ENCODE peak calls at places on chromosomes 16 and 17, in ten cellular contexts. A is astrocyte; S is A549; Y is H1; T is adrenal gland; M is SK-N-SH; L is kidney; N is IMR-90; P is body of pancreas; I is CD8-positive, alpha-beta T cell. Z is an unnamed sample.
A peak's percentile ranks its signal among the peaks of the same experiment; 100 is the strongest.

GRCh38 chr17:75152971-75153853 is 1.1 kb downstream of the JPT1 start:
- DNase-seq in L (no peak), P (peak; percentile 18), M (peak; percentile 72), T (no peak), A (no peak), S (peak; percentile 70), I (peak; percentile 21), N (peak; percentile 28), Y (no peak), Z (peak; percentile 30)

GRCh38 chr17:19940722-19941464 is 36.7 kb downstream of the AKAP10 start:
- DNase-seq in M (no peak), S (no peak), T (no peak), I (no peak), L (no peak), A (peak; percentile 74), P (no peak), N (peak; percentile 48), Y (no peak), Z (no peak)

GRCh38 chr16:50305441-50306061 is 39.2 kb downstream of the ADCY7 start:
- DNase-seq in M (peak; percentile 23), T (no peak), A (no peak), I (no peak), S (no peak), P (no peak), Y (no peak), L (peak; percentile 53), N (no peak), Z (peak; percentile 54)

GRCh38 chr16:3948378-3948995 is 68.0 kb upstream of the CREBBP start:
- DNase-seq in A (no peak), L (no peak), M (no peak), P (no peak), S (no peak), T (no peak), Y (no peak), N (no peak), I (no peak), Z (no peak)

GRCh38 chr17:31499771-31500554 is 108.5 kb downstream of the RAB11FIP4 start:
- DNase-seq in P (peak; percentile 71), N (peak; percentile 22), M (peak; percentile 81), S (no peak), T (no peak), A (peak; percentile 61), Y (peak; percentile 58), I (no peak), L (peak; percentile 94), Z (peak; percentile 78)

GRCh38 chr17:3712811-3713463 is 10.8 kb upstream of the HASPIN start:
- DNase-seq in T (no peak), N (no peak), Y (no peak), S (no peak), M (no peak), A (peak; percentile 24), L (no peak), P (no peak), I (no peak), Z (no peak)

GRCh38 chr16:63289834-63290460 is 1253.7 kb upstream of the CDH8 start:
- DNase-seq in T (peak; percentile 30), I (no peak), S (peak; percentile 4), M (peak; percentile 48), A (no peak), N (no peak), L (no peak), P (peak; percentile 49), Y (peak; percentile 77), Z (peak; percentile 23)

GRCh38 chr17:63140255-63140654 is 174.2 kb downstream of the TANC2 start:
- DNase-seq in Y (no peak), L (no peak), T (peak; percentile 26), I (no peak), A (peak; percentile 5), N (peak; percentile 58), S (no peak), P (peak; percentile 33), M (no peak), Z (no peak)

GRCh38 chr17:55285340-55286301 is 20.9 kb downstream of the HLF start:
- DNase-seq in I (no peak), M (no peak), Y (no peak), N (peak; percentile 68), P (peak; percentile 86), S (no peak), L (peak; percentile 95), T (peak; percentile 88), A (peak; percentile 27), Z (peak; percentile 97)

GRCh38 chr16:87043273-87044030 is 273.7 kb downstream of the C16orf95 start:
- DNase-seq in P (peak; percentile 35), A (peak; percentile 74), T (no peak), I (no peak), S (no peak), L (peak; percentile 57), M (no peak), Y (no peak), N (peak; percentile 64), Z (no peak)

GRCh38 chr16:57622361-57623250 is 5.8 kb upstream of the ADGRG1 start:
- DNase-seq in N (no peak), M (no peak), T (no peak), I (no peak), Y (no peak), S (no peak), A (no peak), L (peak; percentile 89), P (no peak), Z (no peak)

GRCh38 chr16:57621521-57622268 is 6.7 kb upstream of the ADGRG1 start:
- DNase-seq in I (no peak), L (peak; percentile 69), S (no peak), P (no peak), M (no peak), A (no peak), T (no peak), N (no peak), Y (no peak), Z (peak; percentile 9)

GRCh38 chr16:57624044-57624688 is 4.3 kb upstream of the ADGRG1 start:
- DNase-seq in P (no peak), I (no peak), M (no peak), Y (no peak), T (no peak), N (peak; percentile 42), A (no peak), L (peak; percentile 46), S (no peak), Z (no peak)

GRCh38 chr16:57624806-57625500 is 3.5 kb upstream of the ADGRG1 start:
- DNase-seq in N (no peak), Y (no peak), A (no peak), I (no peak), S (no peak), P (no peak), L (peak; percentile 46), T (peak; percentile 34), M (no peak), Z (no peak)

GRCh38 chr16:57623251-57624043 is 5.0 kb upstream of the ADGRG1 start:
- DNase-seq in M (no peak), P (peak; percentile 70), I (no peak), A (peak; percentile 58), L (peak; percentile 91), N (peak; percentile 52), T (peak; percentile 65), S (peak; percentile 47), Y (peak; percentile 64), Z (peak; percentile 27)
- H3K4me1 ChIP-seq in M (peaks cover 28% of the 10 kb centered on the region), P (peaks cover 77% of the 10 kb centered on the region), I (peaks cover 3% of the 10 kb centered on the region), A (peaks cover 36% of the 10 kb centered on the region), L (peaks cover 77% of the 10 kb centered on the region), N (peaks cover 27% of the 10 kb centered on the region), T (peaks cover 38% of the 10 kb centered on the region), S (peaks cover 98% of the 10 kb centered on the region), Y (no peaks in the 10 kb centered on the region), Z (peaks cover 8% of the 10 kb centered on the region)

GRCh38 chr16:31213342-31213741 is 577 bp upstream of the TRIM72 start:
- DNase-seq in Y (no peak), A (no peak), T (no peak), I (no peak), N (no peak), P (no peak), L (no peak), M (no peak), S (no peak), Z (no peak)

GRCh38 chr16:31216116-31216469 is 842 bp downstream of the PYDC1 start:
- DNase-seq in I (no peak), P (no peak), T (no peak), Y (no peak), S (no peak), L (no peak), M (no peak), A (no peak), N (no peak), Z (no peak)

GRCh38 chr16:31215287-31216115 is 1.4 kb downstream of the PYDC1 start:
- DNase-seq in M (peak; percentile 73), I (no peak), N (peak; percentile 55), A (peak; percentile 56), P (peak; percentile 67), S (peak; percentile 91), L (peak; percentile 84), Y (peak; percentile 86), T (peak; percentile 58), Z (peak; percentile 61)

GRCh38 chr16:31214705-31215286 is 877 bp downstream of the TRIM72 start:
- DNase-seq in P (no peak), I (no peak), N (no peak), A (no peak), L (peak; percentile 78), S (no peak), Y (peak; percentile 71), T (no peak), M (peak; percentile 66), Z (no peak)

DNA sequence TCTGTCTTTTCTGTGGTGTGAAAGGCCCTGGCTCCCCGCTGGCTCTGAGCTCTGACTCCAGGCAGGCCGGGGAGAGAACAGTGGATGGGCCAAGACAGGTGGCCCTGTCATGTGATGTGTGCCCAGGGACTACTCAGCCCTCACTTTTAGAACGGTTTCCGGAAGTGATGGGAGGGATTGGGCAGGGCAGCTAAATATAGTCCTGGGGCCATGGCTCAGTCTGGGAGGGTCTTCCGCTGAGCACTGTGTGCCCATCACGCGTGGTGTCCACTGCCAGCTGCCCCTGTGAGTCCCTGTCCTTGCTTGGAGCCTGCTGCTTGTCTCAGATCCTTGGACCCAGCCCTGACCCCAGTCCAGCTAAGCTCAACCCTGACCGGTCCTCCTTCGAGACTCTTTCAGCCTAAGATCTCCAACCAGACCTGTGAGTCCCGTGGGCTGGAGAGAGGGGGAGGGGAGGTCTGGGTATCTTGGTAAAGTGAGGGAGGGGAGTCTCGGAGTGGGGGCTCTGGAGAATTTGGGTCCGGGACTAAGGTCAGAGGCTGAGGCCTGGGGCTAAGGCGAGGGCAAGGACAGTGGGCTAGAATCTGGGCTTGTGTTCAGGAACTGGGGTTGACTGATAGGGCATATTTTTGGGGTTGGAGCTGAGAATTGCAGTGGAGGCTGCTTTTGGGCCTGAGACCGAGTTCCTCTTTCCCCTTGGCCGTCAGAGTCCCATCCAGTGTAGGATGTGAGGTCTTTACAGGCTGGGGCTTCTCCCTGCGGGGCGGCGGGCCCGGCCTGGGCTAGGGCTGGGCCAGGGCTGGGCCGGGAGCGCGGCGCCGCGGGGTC is at the start of gene TRIM72:
- DNase-seq in S (no peak), I (no peak), A (no peak), P (no peak), M (no peak), N (no peak), L (no peak), T (no peak), Y (no peak), Z (no peak)
- H3K4me3 ChIP-seq in S (no peak within 1 kb of the TSS), I (peak within 1 kb of the TSS; percentile 24), A (peak within 1 kb of the TSS; percentile 51), P (peak within 1 kb of the TSS; percentile 18), M (peak within 1 kb of the TSS; percentile 7), N (peak within 1 kb of the TSS; percentile 27), L (no peak within 1 kb of the TSS), T (no peak within 1 kb of the TSS), Y (peak within 1 kb of the TSS; percentile 30), Z (peak within 1 kb of the TSS; percentile 60)

GRCh38 chr16:31700530-31701388 is 172.8 kb upstream of the ZNF267 start:
- DNase-seq in Y (peak; percentile 93), A (peak; percentile 49), I (peak; percentile 90), P (peak; percentile 92), S (no peak), T (peak; percentile 76), M (peak; percentile 77), L (peak; percentile 93), N (peak; percentile 49), Z (peak; percentile 84)
- H3K27ac ChIP-seq in Y (peak overlapping the region; percentile 19), A (no peak overlapping the region), I (peak overlapping the region; percentile 91), P (peak overlapping the region; percentile 80), S (peak overlapping the region; percentile 74), T (peak overlapping the region; percentile 8), M (peak overlapping the region; percentile 50), L (peak overlapping the region; percentile 89), N (peak overlapping the region; percentile 10), Z (no peak overlapping the region)

GRCh38 chr17:27882162-27882840 is 10.9 kb downstream of the LYRM9 start:
- DNase-seq in Y (no peak), S (no peak), A (no peak), N (no peak), P (no peak), T (no peak), M (no peak), I (no peak), L (no peak), Z (no peak)
- H3K4me1 ChIP-seq in Y (no peaks in the 10 kb centered on the region), S (no peaks in the 10 kb centered on the region), A (no peaks in the 10 kb centered on the region), N (no peaks in the 10 kb centered on the region), P (peaks cover 1% of the 10 kb centered on the region), T (no peaks in the 10 kb centered on the region), M (peaks cover 3% of the 10 kb centered on the region), I (peaks cover 17% of the 10 kb centered on the region), L (peaks cover 2% of the 10 kb centered on the region), Z (peaks cover 3% of the 10 kb centered on the region)

Z was measured in heart left ventricle.